ENCODE peak calls at places on chromosome 3, in nine cellular contexts. T, O, W, D, H, A, U, Z and G are unnamed samples.

GRCh38 chr3:64909011-64909410 is 221.2 kb upstream of the ADAMTS9 start:
- DNase-seq in D (no peak), U (no peak), W (no peak), H (no peak), O (no peak), T (no peak), Z (no peak), A (no peak), G (no peak)

GRCh38 chr3:46913644-46914043 is 36.1 kb downstream of the PTH1R start:
- DNase-seq in U (no peak), Z (no peak), O (no peak), A (peak), W (peak), D (peak), H (peak), T (no peak), G (no peak)

GRCh38 chr3:86982883-86983282 is 8.1 kb downstream of the VGLL3 start:
- DNase-seq in O (no peak), Z (no peak), A (no peak), U (no peak), T (no peak), H (no peak), D (no peak), W (no peak), G (no peak)

GRCh38 chr3:53846134-53846850 is at the start of the genes CHDH and IL17RB:
- DNase-seq in D (peak), H (no peak), U (no peak), Z (no peak), W (peak), O (peak), A (peak), T (peak), G (peak)

GRCh38 chr3:47578119-47578630 is 490 bp downstream of the CSPG5 start:
- DNase-seq in D (peak), T (peak), W (peak), Z (no peak), H (no peak), A (no peak), O (peak), U (peak), G (peak)

GRCh38 chr3:139689122-139689521 is 11.3 kb upstream of the NMNAT3 start:
- DNase-seq in U (no peak), O (no peak), H (no peak), A (no peak), W (no peak), T (no peak), D (no peak), Z (no peak), G (no peak)

GRCh38 chr3:99789322-99789721 is 28.3 kb upstream of the CMSS1 start:
- DNase-seq in Z (no peak), D (peak), W (no peak), T (peak), U (peak), A (no peak), O (no peak), H (no peak), G (peak)

GRCh38 chr3:65342084-65342683 is 654.4 kb upstream of the ADAMTS9 start:
- DNase-seq in A (peak), D (peak), Z (no peak), H (no peak), W (no peak), O (peak), T (no peak), U (peak), G (peak)

GRCh38 chr3:156682491-156682890 is 8.1 kb downstream of the TIPARP start:
- DNase-seq in T (no peak), D (no peak), O (no peak), W (no peak), U (no peak), Z (no peak), H (no peak), A (no peak), G (no peak)

GRCh38 chr3:117278424-117279190 is 569.0 kb downstream of the TUSC7 start:
- DNase-seq in O (no peak), Z (no peak), H (no peak), U (no peak), D (peak), A (no peak), W (no peak), T (no peak), G (no peak)

GRCh38 chr3:179179979-179180758 is 32.0 kb downstream of the PIK3CA start:
- DNase-seq in O (no peak), A (no peak), H (no peak), U (no peak), W (no peak), T (no peak), D (no peak), Z (no peak), G (no peak)

GRCh38 chr3:107366766-107367165 is 10.5 kb upstream of the CCDC54 start:
- DNase-seq in W (no peak), D (no peak), T (no peak), A (no peak), U (peak), H (no peak), O (peak), Z (no peak), G (no peak)

GRCh38 chr3:40572588-40572987 is 47.8 kb downstream of the ZNF621 start:
- DNase-seq in W (no peak), Z (no peak), T (no peak), A (no peak), H (no peak), D (no peak), U (no peak), O (no peak), G (no peak)

GRCh38 chr3:12284591-12284990 is 4.3 kb upstream of the PPARG start:
- DNase-seq in O (no peak), U (no peak), W (no peak), Z (no peak), H (no peak), T (no peak), D (no peak), A (no peak), G (no peak)

GRCh38 chr3:32226875-32227500 is 11.5 kb upstream of the CMTM8 start:
- DNase-seq in Z (no peak), W (no peak), O (no peak), U (no peak), A (no peak), H (no peak), D (no peak), T (no peak), G (no peak)

GRCh38 chr3:43689166-43689565 is 1.6 kb upstream of the ABHD5 start:
- DNase-seq in A (no peak), U (no peak), H (no peak), Z (no peak), T (no peak), D (no peak), W (no peak), O (no peak), G (no peak)

GRCh38 chr3:83890763-83891135 is 1068.0 kb upstream of the CADM2 start:
- DNase-seq in U (no peak), A (no peak), W (no peak), O (no peak), H (no peak), D (no peak), T (no peak), Z (no peak), G (no peak)

GRCh38 chr3:40649346-40649745 is 124.6 kb downstream of the ZNF621 start:
- DNase-seq in A (no peak), T (no peak), H (no peak), D (no peak), W (no peak), U (no peak), Z (no peak), O (no peak), G (no peak)

GRCh38 chr3:58296269-58296668 is 9.8 kb upstream of the RPP14 start:
- DNase-seq in Z (no peak), H (no peak), U (no peak), W (no peak), D (no peak), A (no peak), T (no peak), O (no peak), G (no peak)

GRCh38 chr3:68220832-68221231 is 566.4 kb upstream of the SUCLG2 start:
- DNase-seq in D (no peak), Z (no peak), U (no peak), O (no peak), T (no peak), H (no peak), W (no peak), A (no peak), G (no peak)

GRCh38 chr3:85427467-85427866 is 468.7 kb downstream of the CADM2 start:
- DNase-seq in A (no peak), D (no peak), Z (no peak), U (no peak), T (no peak), H (no peak), O (no peak), W (no peak), G (no peak)

GRCh38 chr3:177041021-177041729 is 156.1 kb downstream of the TBL1XR1 start:
- DNase-seq in A (no peak), U (no peak), O (no peak), H (peak), Z (peak), W (peak), T (peak), D (peak), G (no peak)

GRCh38 chr3:13536832-13537231 is 12.1 kb upstream of the FBLN2 start:
- DNase-seq in U (no peak), O (no peak), A (no peak), T (no peak), D (no peak), W (no peak), Z (no peak), H (peak), G (no peak)

GRCh38 chr3:16222547-16222946 is 42.2 kb downstream of the DPH3 start:
- DNase-seq in D (no peak), H (peak), U (no peak), O (no peak), A (no peak), W (no peak), Z (no peak), T (no peak), G (no peak)

GRCh38 chr3:52563984-52564383 is 27.6 kb downstream of the UQCC5 start:
- DNase-seq in H (no peak), D (no peak), W (no peak), U (no peak), A (no peak), O (no peak), Z (no peak), T (no peak), G (no peak)

GRCh38 chr3:30156586-30157498 is 449.6 kb upstream of the TGFBR2 start:
- DNase-seq in W (no peak), O (no peak), U (no peak), Z (no peak), A (no peak), T (no peak), H (no peak), D (no peak), G (no peak)

GRCh38 chr3:151751161-151751560 is 17.4 kb downstream of the AADACL2 start:
- DNase-seq in U (no peak), O (no peak), A (no peak), H (no peak), D (no peak), T (no peak), Z (no peak), W (no peak), G (no peak)

GRCh38 chr3:143529018-143529478 is 319.2 kb downstream of the SLC9A9 start:
- DNase-seq in U (no peak), H (no peak), O (no peak), A (no peak), D (peak), W (no peak), T (no peak), Z (no peak), G (no peak)

GRCh38 chr3:104279617-104280016 is 1087.1 kb upstream of the ALCAM start:
- DNase-seq in T (no peak), U (no peak), Z (no peak), D (no peak), O (no peak), A (no peak), W (no peak), H (no peak), G (no peak)

GRCh38 chr3:61814674-61815073 is 253.3 kb downstream of the PTPRG start:
- DNase-seq in A (no peak), O (no peak), U (no peak), Z (no peak), W (no peak), H (no peak), D (no peak), T (no peak), G (no peak)

GRCh38 chr3:37934631-37935289 is 55.8 kb upstream of the VILL start:
- DNase-seq in A (no peak), W (no peak), T (no peak), U (no peak), H (no peak), D (no peak), Z (no peak), O (no peak), G (no peak)

GRCh38 chr3:148790841-148791240 is 36.8 kb upstream of the CPB1 start:
- DNase-seq in U (no peak), W (peak), H (peak), Z (peak), O (no peak), D (no peak), A (no peak), T (no peak), G (no peak)

GRCh38 chr3:58463181-58463941 is 28.5 kb upstream of the KCTD6 start:
- DNase-seq in H (peak), D (peak), A (peak), T (peak), O (peak), U (peak), W (peak), Z (peak), G (peak)

GRCh38 chr3:171419457-171419856 is 40.7 kb downstream of the TNIK start:
- DNase-seq in W (no peak), O (no peak), A (no peak), Z (no peak), H (no peak), U (no peak), D (no peak), T (no peak), G (no peak)

GRCh38 chr3:170712798-170713197 is 126.9 kb upstream of the SLC7A14 start:
- DNase-seq in Z (no peak), T (no peak), O (no peak), W (no peak), U (no peak), H (no peak), D (peak), A (no peak), G (no peak)

GRCh38 chr3:9947025-9947995 is 4.9 kb downstream of the PRRT3 start:
- DNase-seq in W (peak), O (no peak), H (peak), D (peak), U (no peak), Z (no peak), T (peak), A (peak), G (no peak)

DNA sequence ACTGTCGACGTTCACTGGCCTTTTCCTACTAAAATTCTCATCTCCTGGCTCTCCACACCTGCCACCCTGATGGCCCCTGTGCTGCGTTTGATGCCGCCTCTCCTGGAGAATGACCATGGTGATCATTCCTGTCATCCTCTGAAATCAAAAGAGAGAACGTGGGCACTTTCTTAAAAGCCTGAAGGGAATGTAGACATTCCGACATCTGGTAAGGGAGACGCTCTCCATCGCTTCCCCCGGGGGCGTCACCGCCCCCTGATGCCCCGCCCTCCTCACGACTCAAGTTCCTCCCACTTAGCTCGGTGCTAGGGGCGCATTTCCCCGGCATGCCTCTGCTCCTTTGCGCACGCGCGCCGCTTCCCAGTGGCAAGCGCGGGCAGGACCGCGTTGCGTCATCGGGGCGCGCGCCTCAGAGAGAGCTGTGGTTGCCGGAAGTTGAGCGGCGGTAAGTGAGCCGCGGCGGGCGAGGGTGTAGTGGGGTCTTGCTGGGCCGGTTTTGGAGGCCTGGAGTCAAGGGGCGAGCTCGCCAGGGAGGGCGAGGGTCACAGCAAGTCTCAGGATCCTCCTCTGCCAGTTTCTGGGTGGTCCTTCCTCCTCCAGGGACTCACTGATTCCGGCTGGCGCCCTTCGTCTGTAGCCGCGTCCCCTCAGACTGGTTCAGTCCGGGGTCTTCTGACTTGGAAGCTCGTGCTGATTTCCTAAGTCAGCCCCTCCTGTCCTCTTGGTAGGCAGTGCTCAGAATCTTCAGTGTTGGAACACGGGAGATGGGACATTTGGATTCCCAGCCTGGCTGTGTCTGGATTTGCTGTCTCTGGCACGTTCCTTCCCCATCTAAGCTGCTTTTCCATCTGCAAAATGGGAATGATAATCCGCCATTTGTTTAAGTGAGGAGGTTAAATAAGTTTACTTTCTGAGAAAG is at the start of gene ATG7:
- DNase-seq in D (peak), T (peak), Z (peak), O (peak), H (peak), U (peak), W (peak), A (peak), G (peak)
- TF ChIP-seq POLR2A in D (peak), T (peak), Z (no peak), O (peak), H (peak), U (peak), W (peak), A (peak), G (peak)

DNA sequence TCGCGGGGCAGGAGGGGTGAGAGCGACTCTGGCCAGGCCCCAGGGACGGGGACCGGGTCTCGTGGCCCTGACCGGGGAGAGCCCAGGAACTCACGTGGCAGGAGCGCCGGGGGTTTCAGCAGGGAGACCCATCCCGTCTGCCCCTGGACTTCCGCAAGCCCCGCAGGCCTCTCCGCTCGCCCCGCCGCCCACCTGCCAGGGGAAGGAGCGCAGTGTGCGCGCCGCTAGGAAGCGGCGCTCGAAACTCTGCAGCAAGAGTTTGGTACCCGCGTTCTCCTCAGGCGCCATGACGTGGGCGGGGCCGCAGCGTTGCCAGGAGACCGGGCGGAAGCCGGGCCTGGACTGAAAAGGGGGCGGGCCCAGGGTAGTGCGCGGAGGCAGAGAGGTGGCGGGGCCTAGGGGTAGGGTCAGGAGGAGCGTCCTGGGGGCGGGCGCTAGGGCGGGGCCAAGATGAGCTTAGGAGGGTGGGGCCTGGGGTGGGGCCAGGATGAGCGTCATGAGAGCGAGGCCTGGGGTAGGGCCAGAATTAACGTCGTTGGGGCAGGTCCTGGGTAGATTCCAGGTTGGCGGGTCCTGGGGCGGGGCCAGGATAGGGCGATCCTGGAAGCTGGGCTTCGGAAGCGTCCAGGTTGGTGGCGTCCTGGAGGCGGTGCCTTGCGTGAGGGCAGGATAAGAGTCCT is 29.7 kb downstream of the ALG1L2 start:
- DNase-seq in U (peak), H (peak), T (peak), W (peak), A (peak), D (peak), Z (peak), O (peak), G (peak)
- TF ChIP-seq POLR2A in U (peak), H (no peak), T (no peak), W (peak), A (no peak), D (no peak), Z (no peak), O (peak), G (no peak)

GRCh38 chr3:49276475-49277356 is at the start of gene C3orf62:
- DNase-seq in Z (peak), U (peak), T (peak), D (peak), O (no peak), A (peak), H (peak), W (peak), G (peak)
- TF ChIP-seq POLR2A in Z (no peak), U (peak), T (peak), D (peak), O (no peak), A (no peak), H (no peak), W (peak), G (peak)

DNA sequence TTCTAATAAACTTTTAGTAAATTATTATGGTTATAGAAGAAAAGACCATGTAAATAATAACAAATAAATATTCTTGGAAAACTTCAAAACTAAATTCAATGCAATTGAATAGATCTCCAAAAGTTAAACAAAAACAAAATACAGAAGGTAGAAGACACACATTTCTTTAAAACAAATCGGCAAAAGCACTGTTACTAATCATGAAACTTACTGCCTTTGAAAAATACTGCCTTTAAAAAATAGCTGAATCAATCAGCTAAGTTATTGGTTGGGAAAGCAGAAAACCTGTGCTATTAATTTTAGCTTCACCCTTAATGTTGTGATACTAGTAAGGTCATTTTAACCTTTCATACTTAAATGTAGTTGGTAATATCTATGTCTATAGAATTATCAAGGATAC is 3.0 kb downstream of the GPR15 start:
- DNase-seq in A (no peak), D (no peak), T (no peak), H (no peak), U (no peak), W (no peak), Z (no peak), O (no peak), G (no peak)
- TF ChIP-seq POLR2A in A (no peak), D (no peak), T (no peak), H (no peak), U (no peak), W (no peak), Z (no peak), O (no peak), G (peak)